ENCODE peak calls at places on chromosomes 1 and 21, in eight cellular contexts. G, J, O, C, K, D, X and F are unnamed samples.
A peak's percentile ranks its signal among the peaks of the same experiment; 100 is the strongest.

GRCh38 chr1:20216574-20216973 is 30.3 kb upstream of the PLA2G2C start:
- DNase-seq in G (no peak), J (peak; percentile 9), O (no peak), C (no peak), K (no peak), D (peak; percentile 10), X (peak; percentile 39), F (peak; percentile 30)

GRCh38 chr1:50977575-50978143 is 7.6 kb downstream of the CDKN2C start:
- DNase-seq in G (no peak), J (peak; percentile 57), O (no peak), C (no peak), K (no peak), D (no peak), X (peak; percentile 80), F (peak; percentile 41)

GRCh38 chr1:192831706-192832355 is 23.0 kb downstream of the RGS2 start:
- DNase-seq in G (no peak), J (peak; percentile 44), O (no peak), C (no peak), K (no peak), D (peak; percentile 44), X (peak; percentile 56), F (peak; percentile 90)

GRCh38 chr1:27405074-27405473 is 12.7 kb downstream of the GPR3 start:
- DNase-seq in G (no peak), J (peak; percentile 73), O (no peak), C (no peak), K (no peak), D (no peak), X (no peak), F (peak; percentile 72)

GRCh38 chr21:32463367-32463766 is 50.9 kb downstream of the EVA1C start:
- DNase-seq in G (no peak), J (peak; percentile 71), O (no peak), C (no peak), K (no peak), D (peak; percentile 37), X (peak; percentile 86), F (peak; percentile 21)

GRCh38 chr21:18801468-18801867 is 397.9 kb upstream of the TMPRSS15 start:
- DNase-seq in G (no peak), J (no peak), O (no peak), C (no peak), K (no peak), D (no peak), X (no peak), F (peak; percentile 64)

GRCh38 chr1:90045853-90046563 is 51.1 kb downstream of the ZNF326 start:
- DNase-seq in G (no peak), J (peak; percentile 16), O (no peak), C (no peak), K (no peak), D (peak; percentile 17), X (peak; percentile 48), F (peak; percentile 14)

GRCh38 chr1:35442737-35443136 is 114.5 kb downstream of the KIAA0319L start:
- DNase-seq in G (no peak), J (no peak), O (no peak), C (no peak), K (no peak), D (no peak), X (no peak), F (peak; percentile 21)

GRCh38 chr21:44930543-44930981 is 9.3 kb upstream of the SLX9 start:
- DNase-seq in G (no peak), J (no peak), O (peak; percentile 62), C (no peak), K (no peak), D (no peak), X (no peak), F (no peak)

GRCh38 chr1:111203681-111204210 is 3.3 kb upstream of the DENND2D start:
- DNase-seq in G (peak; percentile 54), J (no peak), O (peak; percentile 78), C (no peak), K (no peak), D (no peak), X (peak; percentile 52), F (peak; percentile 52)

GRCh38 chr1:3585940-3586568 is 25.3 kb downstream of the MEGF6 start:
- DNase-seq in G (no peak), J (no peak), O (no peak), C (no peak), K (no peak), D (no peak), X (no peak), F (no peak)

GRCh38 chr1:172143384-172144025 is 277.0 kb upstream of the C1orf105 start:
- DNase-seq in G (no peak), J (peak; percentile 96), O (no peak), C (no peak), K (no peak), D (peak; percentile 60), X (peak; percentile 65), F (peak; percentile 84)

GRCh38 chr1:234500269-234500668 is 21.3 kb upstream of the TARBP1 start:
- DNase-seq in G (no peak), J (peak; percentile 43), O (no peak), C (peak; percentile 15), K (no peak), D (no peak), X (peak; percentile 44), F (no peak)

GRCh38 chr1:207824691-207825090 is 72.8 kb downstream of the CD46 start:
- DNase-seq in G (no peak), J (no peak), O (no peak), C (no peak), K (no peak), D (peak; percentile 15), X (no peak), F (peak; percentile 82)

GRCh38 chr1:29470087-29470787 is 233.9 kb downstream of the PTPRU start:
- DNase-seq in G (no peak), J (no peak), O (no peak), C (no peak), K (no peak), D (no peak), X (no peak), F (no peak)

GRCh38 chr1:103525114-103525606 is 339 bp upstream of the RNPC3 start:
- DNase-seq in G (peak; percentile 17), J (peak; percentile 74), O (no peak), C (no peak), K (no peak), D (peak; percentile 58), X (peak; percentile 70), F (peak; percentile 91)